ENCODE peak calls at places on chromosomes 3 and 15, in four cellular contexts. One of them, this sample, is unnamed. For H3K36me3, the result is how much of the 10 kb centered on the place peaks cover.

GRCh38 chr3:149487598-149488197 is 13.2 kb downstream of the TM4SF4 start:
- DNase-seq in CD4-positive, alpha-beta memory T cell: no peak
- DNase-seq in GM06990: no peak
- DNase-seq in CD8-positive, alpha-beta T cell: no peak
- DNase-seq in this sample: peak

GRCh38 chr3:12730511-12731234 is 28.4 kb downstream of the TMEM40 start:
- DNase-seq in CD8-positive, alpha-beta T cell: no peak
- DNase-seq in CD4-positive, alpha-beta memory T cell: no peak
- DNase-seq in GM06990: no peak
- DNase-seq in this sample: no peak

GRCh38 chr3:157786216-157786615 is 283.0 kb upstream of the VEPH1 start:
- DNase-seq in CD4-positive, alpha-beta memory T cell: no peak
- DNase-seq in CD8-positive, alpha-beta T cell: no peak
- DNase-seq in GM06990: no peak
- DNase-seq in this sample: no peak

GRCh38 chr3:31896643-31897433 is 84.2 kb downstream of the OSBPL10 start:
- DNase-seq in GM06990: no peak
- DNase-seq in CD4-positive, alpha-beta memory T cell: no peak
- DNase-seq in CD8-positive, alpha-beta T cell: no peak
- DNase-seq in this sample: peak

GRCh38 chr15:64861960-64862359 is 20.2 kb downstream of the PLEKHO2 start:
- DNase-seq in CD4-positive, alpha-beta memory T cell: no peak
- DNase-seq in CD8-positive, alpha-beta T cell: no peak
- DNase-seq in GM06990: no peak
- DNase-seq in this sample: peak

GRCh38 chr15:44720460-44721185 is 9.3 kb downstream of the B2M start:
- DNase-seq in GM06990: no peak
- DNase-seq in CD4-positive, alpha-beta memory T cell: peak
- DNase-seq in CD8-positive, alpha-beta T cell: no peak
- DNase-seq in this sample: no peak

GRCh38 chr3:150059729-150060128 is 89.0 kb upstream of the PFN2 start:
- DNase-seq in GM06990: no peak
- DNase-seq in CD4-positive, alpha-beta memory T cell: no peak
- DNase-seq in CD8-positive, alpha-beta T cell: no peak
- DNase-seq in this sample: no peak

GRCh38 chr3:134328147-134328591 is 46.1 kb downstream of the AMOTL2 start:
- DNase-seq in CD4-positive, alpha-beta memory T cell: no peak
- DNase-seq in CD8-positive, alpha-beta T cell: no peak
- DNase-seq in GM06990: no peak
- DNase-seq in this sample: no peak

GRCh38 chr15:100731259-100732156 is 129.1 kb downstream of the ASB7 start:
- DNase-seq in GM06990: no peak
- DNase-seq in CD8-positive, alpha-beta T cell: no peak
- DNase-seq in CD4-positive, alpha-beta memory T cell: no peak
- DNase-seq in this sample: no peak

DNA sequence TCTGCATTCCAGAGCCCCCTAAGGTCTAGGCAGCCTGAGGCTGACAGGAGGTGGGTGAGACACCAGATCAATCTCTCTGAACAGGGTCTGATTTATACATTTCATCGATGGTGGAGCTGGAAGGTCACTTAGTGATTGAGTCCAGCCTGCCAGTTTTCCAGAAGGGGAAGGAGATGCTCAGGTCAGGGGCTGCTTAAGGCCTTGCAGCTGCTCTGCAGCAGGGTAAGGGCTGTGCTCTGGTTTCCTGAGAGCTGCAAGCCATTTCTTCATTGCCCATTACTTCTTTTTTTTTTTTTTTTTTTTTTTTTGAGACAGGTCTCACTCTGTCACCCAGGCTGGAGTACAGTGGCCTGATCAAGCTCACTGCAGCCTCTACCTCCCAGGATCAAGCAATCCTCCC is 10.7 kb downstream of the TADA3 start:
- DNase-seq in GM06990: no peak
- DNase-seq in CD8-positive, alpha-beta T cell: no peak
- DNase-seq in CD4-positive, alpha-beta memory T cell: no peak
- DNase-seq in this sample: no peak
- H3K36me3 ChIP-seq in GM06990: under half
- H3K36me3 ChIP-seq in CD8-positive, alpha-beta T cell: under half
- H3K36me3 ChIP-seq in CD4-positive, alpha-beta memory T cell: under half
- H3K36me3 ChIP-seq in this sample: under half

GRCh38 chr3:25610167-25610566 is 54.5 kb downstream of the TOP2B start:
- DNase-seq in GM06990: no peak
- DNase-seq in CD8-positive, alpha-beta T cell: no peak
- DNase-seq in CD4-positive, alpha-beta memory T cell: no peak
- DNase-seq in this sample: no peak

GRCh38 chr3:25610779-25611178 is 53.9 kb downstream of the TOP2B start:
- DNase-seq in GM06990: no peak
- DNase-seq in CD8-positive, alpha-beta T cell: no peak
- DNase-seq in CD4-positive, alpha-beta memory T cell: no peak
- DNase-seq in this sample: no peak

DNA sequence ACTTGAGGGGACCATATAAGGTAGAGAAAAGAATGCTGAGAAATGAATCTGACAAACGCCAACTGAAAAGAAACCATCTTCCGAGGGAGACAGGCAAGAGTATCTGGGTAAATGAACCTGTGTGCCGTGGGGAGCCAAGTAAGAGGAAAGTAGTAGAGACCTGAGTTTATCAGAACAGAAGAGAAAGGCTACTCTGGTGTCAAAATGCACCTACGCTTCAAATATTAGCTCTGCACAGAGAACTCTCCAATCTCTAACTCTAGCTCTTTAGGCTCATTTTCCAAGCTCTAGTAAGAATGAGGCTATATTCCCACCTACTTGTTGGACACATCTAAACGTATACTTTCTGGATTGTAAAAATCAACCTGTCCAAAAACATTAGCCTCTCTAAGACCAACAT is 53.5 kb downstream of the TOP2B start:
- DNase-seq in CD8-positive, alpha-beta T cell: no peak
- DNase-seq in CD4-positive, alpha-beta memory T cell: no peak
- DNase-seq in GM06990: no peak
- DNase-seq in this sample: no peak
- H3K36me3 ChIP-seq in CD8-positive, alpha-beta T cell: half or more
- H3K36me3 ChIP-seq in CD4-positive, alpha-beta memory T cell: half or more
- H3K36me3 ChIP-seq in GM06990: under half
- H3K36me3 ChIP-seq in this sample: under half

GRCh38 chr3:16334909-16335308 is 69.9 kb downstream of the OXNAD1 start:
- DNase-seq in CD8-positive, alpha-beta T cell: no peak
- DNase-seq in GM06990: no peak
- DNase-seq in CD4-positive, alpha-beta memory T cell: no peak
- DNase-seq in this sample: no peak
- H3K36me3 ChIP-seq in CD8-positive, alpha-beta T cell: under half
- H3K36me3 ChIP-seq in GM06990: under half
- H3K36me3 ChIP-seq in CD4-positive, alpha-beta memory T cell: under half
- H3K36me3 ChIP-seq in this sample: under half

GRCh38 chr3:65767551-65767950 is 271.2 kb downstream of the MAGI1 start:
- DNase-seq in CD8-positive, alpha-beta T cell: no peak
- DNase-seq in CD4-positive, alpha-beta memory T cell: no peak
- DNase-seq in GM06990: no peak
- DNase-seq in this sample: no peak
- H3K36me3 ChIP-seq in CD8-positive, alpha-beta T cell: under half
- H3K36me3 ChIP-seq in CD4-positive, alpha-beta memory T cell: under half
- H3K36me3 ChIP-seq in GM06990: under half
- H3K36me3 ChIP-seq in this sample: under half

DNA sequence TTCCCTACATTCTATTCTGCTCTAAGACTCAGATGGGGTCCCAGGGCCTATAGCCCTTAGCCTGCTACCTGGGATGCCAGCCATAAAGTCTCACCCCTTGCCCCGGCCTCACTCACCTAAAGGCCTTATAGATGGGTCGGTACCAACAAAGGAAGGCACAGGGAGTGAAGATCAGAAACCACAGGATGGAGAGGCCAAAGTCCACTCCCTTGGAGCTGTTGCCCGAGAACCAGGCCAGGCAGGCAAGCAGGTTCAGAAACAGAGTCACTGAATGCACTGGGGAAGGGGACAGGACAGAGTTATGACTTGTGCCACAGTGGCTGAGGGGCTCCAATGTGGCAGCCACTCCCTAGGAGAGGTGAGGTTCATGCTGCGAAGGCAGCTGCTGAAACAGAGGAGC is 7.4 kb upstream of the ULK3 start:
- DNase-seq in CD4-positive, alpha-beta memory T cell: no peak
- DNase-seq in GM06990: no peak
- DNase-seq in CD8-positive, alpha-beta T cell: no peak
- DNase-seq in this sample: no peak
- H3K36me3 ChIP-seq in CD4-positive, alpha-beta memory T cell: half or more
- H3K36me3 ChIP-seq in GM06990: half or more
- H3K36me3 ChIP-seq in CD8-positive, alpha-beta T cell: half or more
- H3K36me3 ChIP-seq in this sample: under half

GRCh38 chr15:90904746-90905145 is 1.6 kb downstream of the MAN2A2 start:
- DNase-seq in CD8-positive, alpha-beta T cell: no peak
- DNase-seq in GM06990: no peak
- DNase-seq in CD4-positive, alpha-beta memory T cell: no peak
- DNase-seq in this sample: no peak

GRCh38 chr15:90905306-90906180 is 2.4 kb downstream of the MAN2A2 start:
- DNase-seq in CD4-positive, alpha-beta memory T cell: no peak
- DNase-seq in GM06990: no peak
- DNase-seq in CD8-positive, alpha-beta T cell: no peak
- DNase-seq in this sample: no peak

GRCh38 chr15:90907838-90908507 is 4.9 kb downstream of the MAN2A2 start:
- DNase-seq in CD4-positive, alpha-beta memory T cell: no peak
- DNase-seq in CD8-positive, alpha-beta T cell: no peak
- DNase-seq in GM06990: no peak
- DNase-seq in this sample: no peak

GRCh38 chr15:90906181-90906849 is 3.2 kb downstream of the MAN2A2 start:
- DNase-seq in GM06990: no peak
- DNase-seq in CD4-positive, alpha-beta memory T cell: no peak
- DNase-seq in CD8-positive, alpha-beta T cell: no peak
- DNase-seq in this sample: no peak

DNA sequence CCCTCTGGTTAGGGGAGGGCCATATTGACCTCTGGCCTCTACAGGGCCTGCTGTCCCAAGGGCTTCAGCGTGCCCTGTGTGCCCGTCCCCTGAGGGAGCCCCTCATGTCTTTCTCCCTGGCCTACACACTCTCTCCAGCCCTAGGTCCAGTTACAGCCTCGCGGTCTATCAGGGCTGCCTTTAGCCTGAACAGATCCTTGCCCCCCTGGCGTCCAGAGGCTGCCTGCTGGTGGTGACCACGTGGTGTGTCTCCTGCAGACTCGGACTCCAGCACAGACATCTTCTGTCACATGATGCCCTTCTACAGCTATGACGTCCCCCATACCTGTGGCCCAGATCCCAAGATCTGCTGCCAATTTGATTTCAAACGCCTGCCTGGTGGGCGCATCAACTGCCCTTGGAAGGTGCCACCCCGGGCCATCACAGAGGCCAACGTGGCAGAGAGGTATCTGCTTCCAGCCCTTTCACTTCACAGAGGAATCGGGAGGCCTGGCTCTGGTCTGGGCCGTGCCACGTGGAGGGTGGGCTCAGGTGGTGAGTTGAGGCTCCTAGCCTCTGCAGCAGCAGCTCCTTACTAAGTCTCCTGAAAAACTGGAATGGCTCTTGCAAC is 4.1 kb downstream of the MAN2A2 start:
- DNase-seq in CD4-positive, alpha-beta memory T cell: no peak
- DNase-seq in GM06990: no peak
- DNase-seq in CD8-positive, alpha-beta T cell: no peak
- DNase-seq in this sample: no peak
- H3K36me3 ChIP-seq in CD4-positive, alpha-beta memory T cell: half or more
- H3K36me3 ChIP-seq in GM06990: half or more
- H3K36me3 ChIP-seq in CD8-positive, alpha-beta T cell: half or more
- H3K36me3 ChIP-seq in this sample: under half

GRCh38 chr15:90756916-90757315 is 39.8 kb downstream of the BLM start:
- DNase-seq in GM06990: no peak
- DNase-seq in CD8-positive, alpha-beta T cell: no peak
- DNase-seq in CD4-positive, alpha-beta memory T cell: no peak
- DNase-seq in this sample: no peak
- H3K36me3 ChIP-seq in GM06990: under half
- H3K36me3 ChIP-seq in CD8-positive, alpha-beta T cell: under half
- H3K36me3 ChIP-seq in CD4-positive, alpha-beta memory T cell: under half
- H3K36me3 ChIP-seq in this sample: under half

DNA sequence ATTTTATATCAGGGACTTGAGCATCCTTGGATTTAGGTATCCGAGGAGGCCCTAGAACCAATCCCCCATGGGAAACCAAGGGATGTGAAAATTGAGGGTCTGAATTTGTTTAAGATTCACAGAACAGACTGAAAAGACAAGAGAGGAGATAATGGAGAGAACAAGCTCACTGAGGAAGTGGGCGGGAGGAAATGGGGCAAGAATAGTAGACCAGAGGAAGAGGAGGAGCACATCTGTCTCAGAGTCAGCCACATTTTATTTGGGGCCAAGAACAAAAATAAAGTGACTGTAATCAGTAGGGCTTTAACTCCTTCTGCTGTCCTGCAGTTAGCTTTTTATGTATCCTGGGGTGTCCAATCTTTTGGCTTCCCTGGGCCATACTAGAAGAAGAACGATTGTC is 63.8 kb downstream of the BLM start:
- DNase-seq in CD8-positive, alpha-beta T cell: no peak
- DNase-seq in GM06990: no peak
- DNase-seq in CD4-positive, alpha-beta memory T cell: no peak
- DNase-seq in this sample: no peak
- H3K36me3 ChIP-seq in CD8-positive, alpha-beta T cell: under half
- H3K36me3 ChIP-seq in GM06990: under half
- H3K36me3 ChIP-seq in CD4-positive, alpha-beta memory T cell: under half
- H3K36me3 ChIP-seq in this sample: under half

GRCh38 chr3:122843604-122844003 is 48.7 kb downstream of the SLC49A4 start:
- DNase-seq in GM06990: no peak
- DNase-seq in CD8-positive, alpha-beta T cell: no peak
- DNase-seq in CD4-positive, alpha-beta memory T cell: no peak
- DNase-seq in this sample: no peak
- H3K36me3 ChIP-seq in GM06990: under half
- H3K36me3 ChIP-seq in CD8-positive, alpha-beta T cell: under half
- H3K36me3 ChIP-seq in CD4-positive, alpha-beta memory T cell: under half
- H3K36me3 ChIP-seq in this sample: under half

This sample was measured in H7.